ENCODE peak calls at places on chromosomes 5 and 9, in five cellular contexts. W is AG04450, R is AG10803, U is upper lobe of right lung, I is IMR-90. A is an unnamed sample.

GRCh38 chr9:127154390-127155191 is 32.2 kb upstream of the ANGPTL2 start:
- DNase-seq in R (peak; percentile 73), I (peak; percentile 35), W (no peak), U (peak; percentile 77), A (peak; percentile 71)

GRCh38 chr5:55472642-55473041 is 62.1 kb downstream of the PLPP1 start:
- DNase-seq in W (no peak), I (no peak), U (no peak), R (no peak), A (no peak)

GRCh38 chr9:94623253-94623652 is 16.1 kb downstream of the FBP1 start:
- DNase-seq in U (peak; percentile 73), R (peak; percentile 16), W (no peak), I (no peak), A (no peak)

GRCh38 chr5:172766287-172767104 is 4.5 kb downstream of the DUSP1 start:
- DNase-seq in W (no peak), R (peak; percentile 84), U (peak; percentile 76), I (peak; percentile 94), A (peak; percentile 90)

GRCh38 chr5:80227979-80228596 is 27.8 kb downstream of the SERINC5 start:
- DNase-seq in I (no peak), R (no peak), U (no peak), W (no peak), A (no peak)

GRCh38 chr5:169762338-169763095 is 125.4 kb downstream of the DOCK2 start:
- DNase-seq in U (no peak), I (peak; percentile 64), R (peak; percentile 74), W (no peak), A (no peak)

GRCh38 chr5:157802747-157803146 is 56.2 kb downstream of the CLINT1 start:
- DNase-seq in U (no peak), W (no peak), R (no peak), I (no peak), A (no peak)

GRCh38 chr5:59893436-59894227 is at the start of gene PDE4D:
- DNase-seq in I (peak; percentile 38), W (no peak), R (peak; percentile 57), U (peak; percentile 72), A (peak; percentile 88)

GRCh38 chr9:91187965-91188344 is 173.8 kb downstream of the AUH start:
- DNase-seq in U (no peak), R (peak; percentile 88), I (peak; percentile 82), W (no peak), A (no peak)

DNA sequence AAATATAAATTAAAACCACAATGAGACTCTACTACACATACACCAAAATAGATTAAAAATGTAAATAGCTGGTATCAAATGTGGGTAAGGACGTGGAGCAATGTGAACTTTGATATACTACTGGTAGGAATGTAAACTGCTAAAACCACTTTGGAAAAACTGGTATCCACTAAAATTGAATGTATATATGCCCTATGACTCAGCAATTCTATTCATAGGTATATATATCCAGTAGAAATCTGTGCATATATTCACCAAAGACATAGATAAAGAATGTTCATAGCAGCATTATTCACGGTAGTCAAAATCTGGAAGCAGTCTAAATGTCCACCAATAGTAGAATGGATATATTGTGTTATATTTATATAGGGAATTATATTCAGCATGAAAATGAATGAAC is 85.2 kb downstream of the ERP44 start:
- DNase-seq in I (peak; percentile 7), W (no peak), U (no peak), R (no peak), A (no peak)
- TF ChIP-seq CTCF in I (peak; percentile 11), W (peak; percentile 25), U (no peak), R (no peak), A (no peak)

GRCh38 chr9:99819123-99819483 is 2.6 kb upstream of the NR4A3 start:
- DNase-seq in W (peak; percentile 78), R (no peak), I (no peak), U (no peak), A (no peak)

GRCh38 chr9:99822096-99822595 is 461 bp downstream of the NR4A3 start:
- DNase-seq in I (no peak), R (peak; percentile 45), U (no peak), W (no peak), A (no peak)

GRCh38 chr9:99819484-99820329 is 2.0 kb upstream of the NR4A3 start:
- DNase-seq in I (peak; percentile 96), U (peak; percentile 98), W (peak; percentile 87), R (peak; percentile 94), A (peak; percentile 98)

GRCh38 chr9:99821187-99822095 is at the start of gene NR4A3:
- DNase-seq in R (peak; percentile 96), W (peak; percentile 94), U (peak; percentile 96), I (peak; percentile 99), A (peak; percentile 98)

DNA sequence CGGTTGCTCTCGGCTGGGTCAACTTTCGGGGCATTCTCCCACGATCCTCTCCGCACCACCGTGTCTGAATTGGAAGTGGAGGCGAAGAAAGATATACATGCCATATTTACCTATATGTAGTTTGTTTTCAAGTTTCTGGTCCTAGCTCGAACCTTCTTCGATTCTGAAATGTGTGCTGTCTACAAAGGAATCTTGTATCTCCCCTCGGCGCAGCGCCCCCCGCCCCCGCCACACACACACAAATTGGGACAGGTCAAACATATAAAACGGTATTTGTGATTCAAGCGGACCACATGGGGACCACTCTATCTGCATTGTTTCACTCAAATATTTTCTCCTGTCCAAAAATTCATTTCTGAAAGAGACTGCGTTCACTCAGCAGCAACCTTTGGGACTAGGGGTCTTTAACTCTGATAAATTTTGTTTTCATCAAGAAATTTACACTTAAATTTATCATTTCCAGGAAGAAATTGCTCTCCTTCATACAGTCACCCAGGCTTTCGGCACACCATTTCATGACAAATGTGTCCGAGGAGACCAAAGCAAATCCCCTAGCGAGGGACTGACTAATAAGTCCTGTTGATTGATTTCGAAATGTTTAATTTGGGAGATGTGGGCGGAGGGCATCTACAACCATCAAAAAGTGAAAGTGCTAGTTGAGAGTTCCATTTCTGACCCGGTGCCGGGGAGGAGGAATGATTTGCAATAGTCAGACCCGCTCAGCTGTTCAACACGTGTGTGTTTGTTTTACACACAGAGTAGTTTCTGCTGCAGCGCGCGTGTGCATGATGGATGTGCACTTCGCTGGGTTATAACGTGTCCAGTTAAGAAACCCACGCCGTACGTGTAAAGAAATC is 1.1 kb upstream of the NR4A3 start:
- DNase-seq in U (peak; percentile 71), W (peak; percentile 61), R (peak; percentile 83), I (peak; percentile 89), A (peak; percentile 80)
- TF ChIP-seq CTCF in U (no peak), W (peak; percentile 17), R (no peak), I (no peak), A (no peak)

GRCh38 chr5:98844865-98845264 is 71.4 kb downstream of the RGMB start:
- DNase-seq in U (no peak), W (no peak), I (no peak), R (no peak), A (no peak)

GRCh38 chr5:98840946-98841345 is 67.5 kb downstream of the RGMB start:
- DNase-seq in U (no peak), I (no peak), R (no peak), W (no peak), A (no peak)

GRCh38 chr5:98836175-98836574 is 62.7 kb downstream of the RGMB start:
- DNase-seq in R (no peak), U (no peak), W (no peak), I (no peak), A (no peak)

GRCh38 chr5:98843481-98843880 is 70.0 kb downstream of the RGMB start:
- DNase-seq in I (no peak), U (no peak), R (no peak), W (no peak), A (no peak)

GRCh38 chr5:98839469-98840383 is 66.3 kb downstream of the RGMB start:
- DNase-seq in I (no peak), U (no peak), R (peak; percentile 8), W (no peak), A (peak; percentile 55)
- TF ChIP-seq CTCF in I (peak; percentile 16), U (peak; percentile 43), R (peak; percentile 52), W (peak; percentile 34), A (peak; percentile 33)

GRCh38 chr5:1202798-1203185 is 1.4 kb downstream of the SLC6A19 start:
- DNase-seq in R (no peak), W (no peak), U (no peak), I (no peak), A (peak; percentile 48)

GRCh38 chr5:1205255-1206180 is 4.1 kb downstream of the SLC6A19 start:
- DNase-seq in W (no peak), U (no peak), R (no peak), I (no peak), A (peak; percentile 56)

GRCh38 chr5:1203311-1203967 is 2.0 kb downstream of the SLC6A19 start:
- DNase-seq in U (no peak), W (no peak), R (no peak), I (no peak), A (peak; percentile 70)

GRCh38 chr5:1203968-1204692 is 2.7 kb downstream of the SLC6A19 start:
- DNase-seq in U (no peak), R (no peak), W (no peak), I (no peak), A (peak; percentile 45)

GRCh38 chr5:1204693-1205242 is 3.4 kb downstream of the SLC6A19 start:
- DNase-seq in I (peak; percentile 38), U (no peak), R (peak; percentile 5), W (no peak), A (no peak)
- TF ChIP-seq CTCF in I (peak; percentile 31), U (peak; percentile 38), R (peak; percentile 44), W (peak; percentile 38), A (peak; percentile 7)

DNA sequence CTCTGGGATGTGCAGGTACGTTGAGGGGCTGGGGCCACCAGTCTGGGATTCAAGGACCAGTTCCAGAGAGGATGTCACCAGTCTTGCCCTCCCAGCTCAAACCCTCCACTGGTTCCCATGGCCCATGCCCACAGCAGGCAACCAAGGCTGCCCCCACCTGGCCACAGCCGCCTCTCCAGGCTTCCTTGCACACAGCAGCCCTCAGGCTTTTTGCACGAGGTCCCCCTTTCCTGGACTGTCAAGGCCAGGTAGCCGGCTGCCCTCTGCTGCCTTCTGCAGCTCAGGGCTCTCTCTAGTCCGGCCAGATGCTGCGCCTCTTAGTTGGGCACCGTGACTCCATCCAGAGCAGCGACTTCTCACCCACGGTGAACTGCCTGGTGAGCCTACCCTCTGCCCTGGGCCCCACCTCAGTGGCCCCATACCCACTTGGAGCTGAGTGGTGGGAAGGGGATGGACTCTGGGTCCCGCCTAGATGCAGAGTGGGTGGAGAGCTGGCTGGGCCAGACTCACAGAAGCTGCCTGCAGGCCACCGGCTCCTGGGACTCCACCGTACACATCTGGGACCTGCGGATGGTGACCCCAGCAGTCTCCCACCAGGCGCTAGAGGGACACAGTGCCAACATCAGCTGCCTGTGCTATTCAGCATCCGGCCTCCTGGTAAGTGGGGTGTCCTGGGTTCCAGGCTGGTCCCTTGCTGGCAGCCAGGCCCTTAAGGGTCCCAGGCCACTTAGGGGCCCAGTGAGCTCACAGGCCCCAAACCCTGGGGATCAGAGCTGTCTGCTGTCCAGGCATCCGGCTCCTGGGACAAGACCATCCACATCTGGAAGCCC is 2.9 kb downstream of the WDR38 start:
- DNase-seq in R (no peak), U (no peak), W (no peak), I (no peak), A (no peak)
- TF ChIP-seq CTCF in R (peak; percentile 39), U (no peak), W (peak; percentile 52), I (peak; percentile 47), A (no peak)

GRCh38 chr5:9831823-9832222 is 201.7 kb upstream of the TAS2R1 start:
- DNase-seq in I (peak; percentile 27), U (no peak), W (no peak), R (peak; percentile 14), A (no peak)

GRCh38 chr5:9832921-9833320 is 202.8 kb upstream of the TAS2R1 start:
- DNase-seq in R (no peak), I (no peak), U (no peak), W (no peak), A (no peak)

GRCh38 chr5:9833871-9834270 is 203.7 kb upstream of the TAS2R1 start:
- DNase-seq in I (no peak), W (no peak), R (no peak), U (no peak), A (no peak)

GRCh38 chr5:9838906-9839305 is 208.8 kb upstream of the TAS2R1 start:
- DNase-seq in U (no peak), R (no peak), I (no peak), W (no peak), A (no peak)

GRCh38 chr5:9835121-9835770 is 205.1 kb upstream of the TAS2R1 start:
- DNase-seq in I (no peak), W (no peak), U (no peak), R (no peak), A (no peak)
- TF ChIP-seq CTCF in I (no peak), W (peak; percentile 2), U (no peak), R (no peak), A (no peak)

A was measured in kidney.